ENCODE peak calls at places on chromosomes 7 and 10, in ten cellular contexts. One of them, this sample, is unnamed.

GRCh38 chr10:1572519-1573333 is 164.6 kb downstream of the ADARB2 start:
- DNase-seq in NCI-H1092 treated with DMSO at 0.1 percent for 48 hours: peak; percentile 95
- DNase-seq in C1 segment of cervical spinal cord: no peak
- DNase-seq in left cardiac atrium: no peak
- DNase-seq in SJSA1: peak; percentile 9
- DNase-seq in lower leg skin: no peak
- DNase-seq in stimulated activated CD8-positive, alpha-beta memory T cell treated with anti-CD3 and anti-CD28 coated beads, Interleukin-12 subunit alpha, Interleukin-12 subunit beta, amount 100 ng/mL, for 1 hour: no peak
- DNase-seq in mesenchymal stem cell: no peak
- DNase-seq in transverse colon: no peak
- DNase-seq in A549: no peak
- DNase-seq in this sample: peak; percentile 30

GRCh38 chr10:3524086-3524960 is 260.7 kb downstream of the KLF6 start:
- DNase-seq in stimulated activated CD8-positive, alpha-beta memory T cell treated with anti-CD3 and anti-CD28 coated beads, Interleukin-12 subunit alpha, Interleukin-12 subunit beta, amount 100 ng/mL, for 1 hour: no peak
- DNase-seq in C1 segment of cervical spinal cord: no peak
- DNase-seq in NCI-H1092 treated with DMSO at 0.1 percent for 48 hours: no peak
- DNase-seq in transverse colon: no peak
- DNase-seq in left cardiac atrium: no peak
- DNase-seq in A549: no peak
- DNase-seq in lower leg skin: no peak
- DNase-seq in mesenchymal stem cell: peak; percentile 21
- DNase-seq in SJSA1: peak; percentile 85
- DNase-seq in this sample: no peak

GRCh38 chr7:880450-880849 is 4.1 kb downstream of the GET4 start:
- DNase-seq in SJSA1: no peak
- DNase-seq in mesenchymal stem cell: no peak
- DNase-seq in C1 segment of cervical spinal cord: no peak
- DNase-seq in stimulated activated CD8-positive, alpha-beta memory T cell treated with anti-CD3 and anti-CD28 coated beads, Interleukin-12 subunit alpha, Interleukin-12 subunit beta, amount 100 ng/mL, for 1 hour: no peak
- DNase-seq in left cardiac atrium: no peak
- DNase-seq in lower leg skin: no peak
- DNase-seq in A549: no peak
- DNase-seq in transverse colon: no peak
- DNase-seq in NCI-H1092 treated with DMSO at 0.1 percent for 48 hours: no peak
- DNase-seq in this sample: no peak

GRCh38 chr10:32795598-32796183 is 162.3 kb downstream of the ITGB1 start:
- DNase-seq in left cardiac atrium: no peak
- DNase-seq in stimulated activated CD8-positive, alpha-beta memory T cell treated with anti-CD3 and anti-CD28 coated beads, Interleukin-12 subunit alpha, Interleukin-12 subunit beta, amount 100 ng/mL, for 1 hour: no peak
- DNase-seq in mesenchymal stem cell: peak; percentile 45
- DNase-seq in NCI-H1092 treated with DMSO at 0.1 percent for 48 hours: peak; percentile 7
- DNase-seq in SJSA1: peak; percentile 37
- DNase-seq in lower leg skin: no peak
- DNase-seq in A549: peak; percentile 24
- DNase-seq in transverse colon: no peak
- DNase-seq in C1 segment of cervical spinal cord: no peak
- DNase-seq in this sample: no peak

GRCh38 chr7:40231796-40232195 is 97.0 kb downstream of the SUGCT start:
- DNase-seq in left cardiac atrium: no peak
- DNase-seq in A549: no peak
- DNase-seq in stimulated activated CD8-positive, alpha-beta memory T cell treated with anti-CD3 and anti-CD28 coated beads, Interleukin-12 subunit alpha, Interleukin-12 subunit beta, amount 100 ng/mL, for 1 hour: no peak
- DNase-seq in transverse colon: no peak
- DNase-seq in C1 segment of cervical spinal cord: no peak
- DNase-seq in NCI-H1092 treated with DMSO at 0.1 percent for 48 hours: no peak
- DNase-seq in mesenchymal stem cell: no peak
- DNase-seq in SJSA1: no peak
- DNase-seq in lower leg skin: no peak
- DNase-seq in this sample: no peak

GRCh38 chr7:9598411-9598810 is 1165.0 kb downstream of the NXPH1 start:
- DNase-seq in left cardiac atrium: no peak
- DNase-seq in mesenchymal stem cell: no peak
- DNase-seq in SJSA1: no peak
- DNase-seq in transverse colon: no peak
- DNase-seq in A549: no peak
- DNase-seq in lower leg skin: no peak
- DNase-seq in C1 segment of cervical spinal cord: no peak
- DNase-seq in stimulated activated CD8-positive, alpha-beta memory T cell treated with anti-CD3 and anti-CD28 coated beads, Interleukin-12 subunit alpha, Interleukin-12 subunit beta, amount 100 ng/mL, for 1 hour: no peak
- DNase-seq in NCI-H1092 treated with DMSO at 0.1 percent for 48 hours: no peak
- DNase-seq in this sample: no peak

GRCh38 chr7:2175514-2175913 is 57.2 kb downstream of the MAD1L1 start:
- DNase-seq in NCI-H1092 treated with DMSO at 0.1 percent for 48 hours: no peak
- DNase-seq in transverse colon: no peak
- DNase-seq in mesenchymal stem cell: peak; percentile 73
- DNase-seq in stimulated activated CD8-positive, alpha-beta memory T cell treated with anti-CD3 and anti-CD28 coated beads, Interleukin-12 subunit alpha, Interleukin-12 subunit beta, amount 100 ng/mL, for 1 hour: no peak
- DNase-seq in SJSA1: peak; percentile 88
- DNase-seq in lower leg skin: no peak
- DNase-seq in left cardiac atrium: peak; percentile 60
- DNase-seq in C1 segment of cervical spinal cord: no peak
- DNase-seq in A549: no peak
- DNase-seq in this sample: no peak

GRCh38 chr10:72692897-72693598 is 1.1 kb downstream of the MCU start:
- DNase-seq in mesenchymal stem cell: peak; percentile 46
- DNase-seq in lower leg skin: no peak
- DNase-seq in A549: no peak
- DNase-seq in transverse colon: peak; percentile 34
- DNase-seq in SJSA1: peak; percentile 37
- DNase-seq in stimulated activated CD8-positive, alpha-beta memory T cell treated with anti-CD3 and anti-CD28 coated beads, Interleukin-12 subunit alpha, Interleukin-12 subunit beta, amount 100 ng/mL, for 1 hour: no peak
- DNase-seq in NCI-H1092 treated with DMSO at 0.1 percent for 48 hours: no peak
- DNase-seq in C1 segment of cervical spinal cord: no peak
- DNase-seq in left cardiac atrium: no peak
- DNase-seq in this sample: no peak

GRCh38 chr10:17910144-17910789 is 41.5 kb upstream of the SLC39A12 start:
- DNase-seq in stimulated activated CD8-positive, alpha-beta memory T cell treated with anti-CD3 and anti-CD28 coated beads, Interleukin-12 subunit alpha, Interleukin-12 subunit beta, amount 100 ng/mL, for 1 hour: no peak
- DNase-seq in lower leg skin: peak; percentile 29
- DNase-seq in transverse colon: peak; percentile 44
- DNase-seq in SJSA1: peak; percentile 30
- DNase-seq in left cardiac atrium: peak; percentile 43
- DNase-seq in mesenchymal stem cell: peak; percentile 55
- DNase-seq in C1 segment of cervical spinal cord: no peak
- DNase-seq in A549: peak; percentile 36
- DNase-seq in NCI-H1092 treated with DMSO at 0.1 percent for 48 hours: no peak
- DNase-seq in this sample: peak; percentile 63

GRCh38 chr10:23201837-23202236 is 9.7 kb downstream of the PTF1A start:
- DNase-seq in transverse colon: no peak
- DNase-seq in left cardiac atrium: no peak
- DNase-seq in SJSA1: no peak
- DNase-seq in mesenchymal stem cell: no peak
- DNase-seq in lower leg skin: no peak
- DNase-seq in C1 segment of cervical spinal cord: no peak
- DNase-seq in stimulated activated CD8-positive, alpha-beta memory T cell treated with anti-CD3 and anti-CD28 coated beads, Interleukin-12 subunit alpha, Interleukin-12 subunit beta, amount 100 ng/mL, for 1 hour: no peak
- DNase-seq in A549: no peak
- DNase-seq in NCI-H1092 treated with DMSO at 0.1 percent for 48 hours: no peak
- DNase-seq in this sample: no peak

GRCh38 chr10:6046458-6047325 is 15.5 kb downstream of the IL2RA start:
- DNase-seq in transverse colon: no peak
- DNase-seq in A549: no peak
- DNase-seq in SJSA1: no peak
- DNase-seq in stimulated activated CD8-positive, alpha-beta memory T cell treated with anti-CD3 and anti-CD28 coated beads, Interleukin-12 subunit alpha, Interleukin-12 subunit beta, amount 100 ng/mL, for 1 hour: no peak
- DNase-seq in mesenchymal stem cell: no peak
- DNase-seq in NCI-H1092 treated with DMSO at 0.1 percent for 48 hours: no peak
- DNase-seq in left cardiac atrium: no peak
- DNase-seq in C1 segment of cervical spinal cord: no peak
- DNase-seq in lower leg skin: no peak
- DNase-seq in this sample: no peak

GRCh38 chr10:70197235-70197952 is 27.1 kb upstream of the SAR1A start:
- DNase-seq in transverse colon: no peak
- DNase-seq in stimulated activated CD8-positive, alpha-beta memory T cell treated with anti-CD3 and anti-CD28 coated beads, Interleukin-12 subunit alpha, Interleukin-12 subunit beta, amount 100 ng/mL, for 1 hour: no peak
- DNase-seq in NCI-H1092 treated with DMSO at 0.1 percent for 48 hours: no peak
- DNase-seq in SJSA1: no peak
- DNase-seq in mesenchymal stem cell: no peak
- DNase-seq in left cardiac atrium: no peak
- DNase-seq in lower leg skin: no peak
- DNase-seq in A549: no peak
- DNase-seq in C1 segment of cervical spinal cord: no peak
- DNase-seq in this sample: no peak

GRCh38 chr7:96657347-96658010 is 52.2 kb downstream of the SEM1 start:
- DNase-seq in lower leg skin: no peak
- DNase-seq in stimulated activated CD8-positive, alpha-beta memory T cell treated with anti-CD3 and anti-CD28 coated beads, Interleukin-12 subunit alpha, Interleukin-12 subunit beta, amount 100 ng/mL, for 1 hour: no peak
- DNase-seq in left cardiac atrium: no peak
- DNase-seq in transverse colon: no peak
- DNase-seq in mesenchymal stem cell: no peak
- DNase-seq in C1 segment of cervical spinal cord: no peak
- DNase-seq in A549: no peak
- DNase-seq in SJSA1: no peak
- DNase-seq in NCI-H1092 treated with DMSO at 0.1 percent for 48 hours: no peak
- DNase-seq in this sample: no peak

GRCh38 chr7:128963327-128963757 is 25.6 kb downstream of the IRF5 start:
- DNase-seq in SJSA1: no peak
- DNase-seq in mesenchymal stem cell: peak; percentile 63
- DNase-seq in left cardiac atrium: no peak
- DNase-seq in NCI-H1092 treated with DMSO at 0.1 percent for 48 hours: no peak
- DNase-seq in lower leg skin: no peak
- DNase-seq in stimulated activated CD8-positive, alpha-beta memory T cell treated with anti-CD3 and anti-CD28 coated beads, Interleukin-12 subunit alpha, Interleukin-12 subunit beta, amount 100 ng/mL, for 1 hour: no peak
- DNase-seq in transverse colon: no peak
- DNase-seq in A549: no peak
- DNase-seq in C1 segment of cervical spinal cord: no peak
- DNase-seq in this sample: no peak

GRCh38 chr10:126972622-126973414 is 67.6 kb downstream of the DOCK1 start:
- DNase-seq in NCI-H1092 treated with DMSO at 0.1 percent for 48 hours: no peak
- DNase-seq in mesenchymal stem cell: peak; percentile 96
- DNase-seq in SJSA1: peak; percentile 87
- DNase-seq in C1 segment of cervical spinal cord: no peak
- DNase-seq in stimulated activated CD8-positive, alpha-beta memory T cell treated with anti-CD3 and anti-CD28 coated beads, Interleukin-12 subunit alpha, Interleukin-12 subunit beta, amount 100 ng/mL, for 1 hour: no peak
- DNase-seq in lower leg skin: no peak
- DNase-seq in left cardiac atrium: no peak
- DNase-seq in A549: peak; percentile 58
- DNase-seq in transverse colon: no peak
- DNase-seq in this sample: no peak

GRCh38 chr10:61984803-61985418 is 83.4 kb downstream of the ARID5B start:
- DNase-seq in left cardiac atrium: no peak
- DNase-seq in mesenchymal stem cell: no peak
- DNase-seq in C1 segment of cervical spinal cord: no peak
- DNase-seq in NCI-H1092 treated with DMSO at 0.1 percent for 48 hours: no peak
- DNase-seq in stimulated activated CD8-positive, alpha-beta memory T cell treated with anti-CD3 and anti-CD28 coated beads, Interleukin-12 subunit alpha, Interleukin-12 subunit beta, amount 100 ng/mL, for 1 hour: no peak
- DNase-seq in A549: no peak
- DNase-seq in transverse colon: no peak
- DNase-seq in lower leg skin: no peak
- DNase-seq in SJSA1: no peak
- DNase-seq in this sample: no peak

GRCh38 chr10:122475581-122475980 is 14.2 kb downstream of the HTRA1 start:
- DNase-seq in C1 segment of cervical spinal cord: no peak
- DNase-seq in NCI-H1092 treated with DMSO at 0.1 percent for 48 hours: no peak
- DNase-seq in SJSA1: no peak
- DNase-seq in left cardiac atrium: no peak
- DNase-seq in mesenchymal stem cell: peak; percentile 67
- DNase-seq in transverse colon: no peak
- DNase-seq in lower leg skin: no peak
- DNase-seq in A549: no peak
- DNase-seq in stimulated activated CD8-positive, alpha-beta memory T cell treated with anti-CD3 and anti-CD28 coated beads, Interleukin-12 subunit alpha, Interleukin-12 subunit beta, amount 100 ng/mL, for 1 hour: no peak
- DNase-seq in this sample: no peak

This sample was measured in sciatic nerve.